ENCODE peak calls at places on chromosomes 12 and 14, in nine cellular contexts. J is RWPE1, P is neural progenitor cell, F is OCI-LY7, X is mucosa of descending colon, V is nephron progenitor cell, S is thoracic aorta, N is foreskin fibroblast, Y is HepG2. T is an unnamed sample.

GRCh38 chr12:69553626-69554248 is 31.5 kb upstream of the CCT2 start:
- DNase-seq in J (peak; percentile 58), P (no peak), F (no peak), X (no peak), V (no peak), S (no peak), N (peak; percentile 77), Y (peak; percentile 11), T (peak; percentile 70)

GRCh38 chr12:13173537-13173936 is 23.0 kb upstream of the EMP1 start:
- DNase-seq in J (peak; percentile 71), P (peak; percentile 50), F (no peak), X (peak; percentile 16), V (no peak), S (peak; percentile 32), N (peak; percentile 98), Y (no peak), T (peak; percentile 98)

GRCh38 chr14:85263916-85264315 is 266.0 kb upstream of the FLRT2 start:
- DNase-seq in J (no peak), P (no peak), F (no peak), X (no peak), V (no peak), S (no peak), N (no peak), Y (no peak), T (no peak)

GRCh38 chr14:69779088-69779487 is 12.1 kb downstream of the SRSF5 start:
- DNase-seq in J (no peak), P (no peak), F (no peak), X (no peak), V (no peak), S (no peak), N (no peak), Y (no peak), T (no peak)

GRCh38 chr12:57515934-57516541 is 4.3 kb downstream of the DDIT3 start:
- DNase-seq in J (no peak), P (no peak), F (no peak), X (no peak), V (no peak), S (no peak), N (no peak), Y (no peak), T (no peak)

GRCh38 chr12:92471551-92471950 is 231.2 kb upstream of the PLEKHG7 start:
- DNase-seq in J (no peak), P (no peak), F (peak; percentile 85), X (no peak), V (no peak), S (no peak), N (no peak), Y (no peak), T (no peak)

GRCh38 chr14:59020382-59020781 is 168.1 kb upstream of the DAAM1 start:
- DNase-seq in J (peak; percentile 12), P (peak; percentile 27), F (peak; percentile 26), X (peak; percentile 47), V (no peak), S (no peak), N (peak; percentile 61), Y (no peak), T (peak; percentile 13)

GRCh38 chr12:54429014-54429471 is 10.0 kb upstream of the ITGA5 start:
- DNase-seq in J (peak; percentile 71), P (no peak), F (no peak), X (no peak), V (no peak), S (no peak), N (no peak), Y (peak; percentile 5), T (peak; percentile 71)

GRCh38 chr12:124742111-124742510 is 121.6 kb downstream of the SCARB1 start:
- DNase-seq in J (no peak), P (no peak), F (no peak), X (no peak), V (no peak), S (no peak), N (no peak), Y (no peak), T (no peak)

GRCh38 chr12:92078167-92079053 is 67.2 kb downstream of the BTG1 start:
- DNase-seq in J (peak; percentile 60), P (no peak), F (no peak), X (peak; percentile 33), V (no peak), S (no peak), N (peak; percentile 99), Y (no peak), T (peak; percentile 98)

GRCh38 chr14:106848330-106849121 is 1322.1 kb downstream of the TMEM121 start:
- DNase-seq in J (peak; percentile 27), P (no peak), F (peak; percentile 90), X (peak; percentile 40), V (no peak), S (no peak), N (no peak), Y (peak; percentile 56), T (no peak)

DNA sequence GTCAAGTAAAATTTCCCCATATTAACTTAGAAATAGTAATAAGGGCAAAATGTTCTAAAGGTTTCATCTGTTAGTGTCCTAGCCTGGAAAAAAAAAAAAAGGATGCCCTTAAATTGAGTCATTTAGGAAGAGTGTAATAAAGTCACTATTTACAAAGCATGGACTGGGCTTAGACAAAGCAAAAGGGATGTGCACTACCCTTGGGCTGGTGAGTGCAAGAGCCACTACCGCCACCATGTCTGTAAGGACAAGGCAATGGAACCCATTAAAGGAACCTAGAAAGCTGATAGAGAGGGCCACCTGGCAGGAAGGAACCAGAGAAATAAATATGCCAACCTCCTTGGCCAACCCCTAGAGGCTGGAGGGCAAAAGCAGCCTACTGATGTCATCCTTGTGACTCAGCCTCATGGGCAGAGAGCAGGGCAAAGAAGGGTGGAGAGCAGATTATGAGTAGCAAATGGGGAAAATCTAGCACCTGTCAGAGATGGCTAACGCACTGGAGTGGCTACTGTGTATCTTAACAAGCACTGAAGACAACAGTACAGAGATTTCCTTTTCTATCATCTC is 59.5 kb upstream of the FUT8 start:
- DNase-seq in J (peak; percentile 71), P (no peak), F (peak; percentile 86), X (no peak), V (no peak), S (no peak), N (peak; percentile 63), Y (no peak), T (peak; percentile 63)
- TF ChIP-seq CTCF in J (no peak), P (no peak), F (peak; percentile 48), X (no peak), V (no peak), S (no peak), N (no peak), Y (no peak), T (peak; percentile 43)

DNA sequence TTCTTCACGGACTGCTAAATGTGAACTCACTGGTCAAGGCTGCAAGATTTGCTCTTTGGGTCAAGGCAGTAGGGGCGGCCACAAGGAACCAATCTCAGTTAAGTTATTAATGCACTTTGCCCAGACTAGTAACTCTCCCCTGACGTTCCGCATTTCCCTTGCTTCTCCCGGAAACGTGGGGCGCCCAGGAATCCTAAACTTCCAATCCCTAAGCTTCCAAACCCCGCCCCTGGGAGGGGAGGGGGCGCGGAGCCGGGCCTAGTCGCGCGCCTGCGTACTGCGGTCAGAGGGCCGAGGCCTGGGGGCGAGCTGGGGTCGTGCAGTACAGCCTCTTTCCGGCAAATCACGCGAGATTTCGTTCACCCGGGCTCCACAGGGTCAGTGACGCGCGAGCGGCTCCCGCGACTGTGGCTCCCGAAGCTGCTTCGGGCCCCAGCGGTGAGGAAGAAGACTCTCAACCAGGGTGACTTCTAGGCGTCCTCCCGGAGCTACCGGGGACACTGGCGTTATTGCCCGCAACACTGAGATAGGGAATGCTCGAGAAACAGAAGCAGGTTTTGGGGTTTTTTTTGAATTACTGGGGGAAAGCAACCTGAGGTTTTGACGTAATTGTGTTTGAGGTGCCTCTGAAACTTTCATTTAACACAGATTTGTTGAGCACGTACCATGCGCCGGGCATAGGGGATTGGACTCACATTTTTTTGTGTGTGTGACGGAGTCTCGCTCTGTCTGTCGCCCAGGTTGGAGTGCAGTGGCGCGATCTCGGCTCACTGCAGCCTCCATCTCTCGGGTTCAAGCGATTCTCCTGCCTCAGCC is at the start of gene PTGR2:
- DNase-seq in J (peak; percentile 99), P (peak; percentile 99), F (peak; percentile 96), X (peak; percentile 97), V (peak; percentile 99), S (peak; percentile 91), N (peak; percentile 98), Y (peak; percentile 97), T (peak; percentile 83)
- TF ChIP-seq CTCF in J (no peak), P (peak; percentile 6), F (no peak), X (no peak), V (no peak), S (peak; percentile 31), N (no peak), Y (no peak), T (no peak)

GRCh38 chr12:104799458-104799857 is 158.6 kb downstream of the SLC41A2 start:
- DNase-seq in J (no peak), P (peak; percentile 31), F (no peak), X (no peak), V (no peak), S (no peak), N (no peak), Y (no peak), T (no peak)
- TF ChIP-seq CTCF in J (no peak), P (no peak), F (no peak), X (no peak), V (no peak), S (no peak), N (no peak), Y (no peak), T (no peak)

DNA sequence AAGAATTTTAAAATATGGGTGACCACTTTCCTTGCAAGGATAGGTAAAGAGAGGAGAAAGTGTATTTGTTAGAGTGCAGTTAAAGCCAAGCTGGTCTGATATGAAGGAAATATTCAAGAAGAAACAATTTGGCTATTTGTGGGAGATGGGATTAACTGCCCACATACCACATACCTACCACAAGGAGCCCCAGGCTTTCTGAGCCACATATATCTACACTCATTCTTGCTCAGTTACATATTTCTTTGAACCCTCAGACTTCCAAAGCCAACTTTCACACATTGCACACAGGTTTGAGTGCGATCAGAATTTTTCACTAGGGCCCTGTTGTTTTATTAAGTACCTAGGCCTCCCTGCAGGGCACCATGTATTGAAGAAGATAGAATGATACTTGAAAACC is 330.2 kb downstream of the ZFP36L1 start:
- DNase-seq in J (no peak), P (no peak), F (no peak), X (no peak), V (no peak), S (no peak), N (no peak), Y (no peak), T (peak; percentile 63)
- TF ChIP-seq CTCF in J (no peak), P (no peak), F (no peak), X (no peak), V (no peak), S (no peak), N (peak; percentile 27), Y (no peak), T (peak; percentile 50)

T was measured in foreskin keratinocyte.